ENCODE peak calls at places on chromosomes 13 and 19, in four cellular contexts. I is H1, B is H9, Z is neuronal stem cell. V is an unnamed sample.

GRCh38 chr13:113919761-113920160 is 54.1 kb downstream of the C13orf46 start:
- DNase-seq in I (no peak), B (peak), Z (no peak), V (no peak)

GRCh38 chr13:45119469-45119989 is 781 bp upstream of the GTF2F2 start:
- DNase-seq in I (no peak), B (no peak), Z (no peak), V (peak)

GRCh38 chr19:18588611-18589379 is at the start of gene REX1BD:
- DNase-seq in I (peak), B (peak), Z (peak), V (peak)

GRCh38 chr13:70964124-70964523 is 855.9 kb upstream of the KLHL1 start:
- DNase-seq in I (no peak), B (no peak), Z (no peak), V (no peak)

GRCh38 chr19:13363954-13364353 is 142.3 kb downstream of the CACNA1A start:
- DNase-seq in I (no peak), B (no peak), Z (no peak), V (no peak)

GRCh38 chr13:43918636-43919035 is 38.9 kb downstream of the LACC1 start:
- DNase-seq in I (no peak), B (no peak), Z (no peak), V (peak)

GRCh38 chr13:32639502-32640105 is 53.4 kb downstream of the PDS5B start:
- DNase-seq in I (no peak), B (no peak), Z (peak), V (peak)

GRCh38 chr19:23795462-23795861 is 36.8 kb upstream of the ZNF681 start:
- DNase-seq in I (no peak), B (no peak), Z (no peak), V (no peak)

GRCh38 chr13:51004918-51005460 is 95.4 kb downstream of the RNASEH2B start:
- DNase-seq in I (no peak), B (peak), Z (no peak), V (no peak)

GRCh38 chr13:52665325-52665724 is 12.7 kb downstream of the SUGT1 start:
- DNase-seq in I (no peak), B (no peak), Z (no peak), V (peak)

GRCh38 chr19:45009625-45010255 is 8.5 kb downstream of the RELB start:
- DNase-seq in I (no peak), B (no peak), Z (no peak), V (no peak)

GRCh38 chr13:80273717-80274116 is 67.2 kb downstream of the SPRY2 start:
- DNase-seq in I (no peak), B (no peak), Z (no peak), V (no peak)

GRCh38 chr19:5017235-5017634 is 48.3 kb downstream of the KDM4B start:
- DNase-seq in I (no peak), B (no peak), Z (no peak), V (no peak)

GRCh38 chr19:50814883-50815282 is 8.7 kb downstream of the KLK1 start:
- DNase-seq in I (no peak), B (no peak), Z (no peak), V (no peak)

GRCh38 chr19:7971553-7972520 is 28.4 kb upstream of the TIMM44 start:
- DNase-seq in I (no peak), B (no peak), Z (no peak), V (no peak)

GRCh38 chr13:43905435-43906031 is 25.8 kb downstream of the LACC1 start:
- DNase-seq in I (no peak), B (no peak), Z (peak), V (peak)

GRCh38 chr13:77745784-77746183 is 48.3 kb downstream of the SLAIN1 start:
- DNase-seq in I (no peak), B (no peak), Z (no peak), V (no peak)

GRCh38 chr19:27770095-27770494 is 1442.9 kb downstream of the UQCRFS1 start:
- DNase-seq in I (no peak), B (no peak), Z (no peak), V (no peak)

GRCh38 chr19:16698914-16699313 is 20.7 kb upstream of the NWD1 start:
- DNase-seq in I (no peak), B (no peak), Z (no peak), V (no peak)

GRCh38 chr13:21672811-21673591 is 2.1 kb downstream of the FGF9 start:
- DNase-seq in I (no peak), B (no peak), Z (peak), V (no peak)

GRCh38 chr13:40207110-40207478 is 459.3 kb downstream of the FOXO1 start:
- DNase-seq in I (no peak), B (no peak), Z (no peak), V (no peak)

GRCh38 chr19:49502866-49503581 is 6.8 kb downstream of the RPS11 start:
- DNase-seq in I (no peak), B (peak), Z (no peak), V (peak)

GRCh38 chr13:111219306-111219705 is 101.1 kb upstream of the TEX29 start:
- DNase-seq in I (no peak), B (no peak), Z (no peak), V (peak)

GRCh38 chr13:41613471-41613870 is 156.1 kb downstream of the RGCC start:
- DNase-seq in I (no peak), B (no peak), Z (no peak), V (peak)

GRCh38 chr13:111117961-111118360 is 2.9 kb downstream of the ARHGEF7 start:
- DNase-seq in I (no peak), B (no peak), Z (no peak), V (no peak)

GRCh38 chr13:57631607-57632275 is at the start of gene PCDH17:
- DNase-seq in I (peak), B (peak), Z (peak), V (peak)

GRCh38 chr19:51398096-51398704 is 7.8 kb upstream of the C19orf84 start:
- DNase-seq in I (no peak), B (no peak), Z (no peak), V (peak)

GRCh38 chr13:79229761-79230160 is 176.3 kb downstream of the RBM26 start:
- DNase-seq in I (no peak), B (no peak), Z (no peak), V (no peak)

GRCh38 chr19:6048348-6048747 is 62.0 kb downstream of the RFX2 start:
- DNase-seq in I (no peak), B (no peak), Z (no peak), V (no peak)

GRCh38 chr19:6048808-6049405 is 61.4 kb downstream of the RFX2 start:
- DNase-seq in I (peak), B (peak), Z (peak), V (peak)

GRCh38 chr19:6047256-6047655 is 63.0 kb downstream of the RFX2 start:
- DNase-seq in I (no peak), B (no peak), Z (no peak), V (no peak)

GRCh38 chr19:6045108-6045507 is 65.2 kb downstream of the RFX2 start:
- DNase-seq in I (no peak), B (no peak), Z (no peak), V (no peak)

GRCh38 chr19:6047741-6048231 is 62.5 kb downstream of the RFX2 start:
- DNase-seq in I (peak), B (peak), Z (peak), V (peak)
- H3K27ac ChIP-seq in I (no peak), B (no peak), Z (no peak), V (no peak)

GRCh38 chr19:2793126-2793525 is 7.8 kb downstream of the THOP1 start:
- DNase-seq in I (no peak), B (no peak), Z (no peak), V (no peak)
- H2BK15ac ChIP-seq in I (no peak), B (no peak), Z (no peak), V (no peak)

GRCh38 chr13:99154064-99154463 is 46.6 kb upstream of the UBAC2 start:
- DNase-seq in I (no peak), B (no peak), Z (no peak), V (no peak)
- H2BK12ac ChIP-seq in I (no peak), B (no peak), Z (no peak), V (no peak)

GRCh38 chr13:20425819-20426219 is 99.8 kb downstream of the CRYL1 start:
- DNase-seq in I (no peak), B (no peak), Z (no peak), V (no peak)
- H3K27ac ChIP-seq in I (no peak), B (no peak), Z (no peak), V (peak)

DNA sequence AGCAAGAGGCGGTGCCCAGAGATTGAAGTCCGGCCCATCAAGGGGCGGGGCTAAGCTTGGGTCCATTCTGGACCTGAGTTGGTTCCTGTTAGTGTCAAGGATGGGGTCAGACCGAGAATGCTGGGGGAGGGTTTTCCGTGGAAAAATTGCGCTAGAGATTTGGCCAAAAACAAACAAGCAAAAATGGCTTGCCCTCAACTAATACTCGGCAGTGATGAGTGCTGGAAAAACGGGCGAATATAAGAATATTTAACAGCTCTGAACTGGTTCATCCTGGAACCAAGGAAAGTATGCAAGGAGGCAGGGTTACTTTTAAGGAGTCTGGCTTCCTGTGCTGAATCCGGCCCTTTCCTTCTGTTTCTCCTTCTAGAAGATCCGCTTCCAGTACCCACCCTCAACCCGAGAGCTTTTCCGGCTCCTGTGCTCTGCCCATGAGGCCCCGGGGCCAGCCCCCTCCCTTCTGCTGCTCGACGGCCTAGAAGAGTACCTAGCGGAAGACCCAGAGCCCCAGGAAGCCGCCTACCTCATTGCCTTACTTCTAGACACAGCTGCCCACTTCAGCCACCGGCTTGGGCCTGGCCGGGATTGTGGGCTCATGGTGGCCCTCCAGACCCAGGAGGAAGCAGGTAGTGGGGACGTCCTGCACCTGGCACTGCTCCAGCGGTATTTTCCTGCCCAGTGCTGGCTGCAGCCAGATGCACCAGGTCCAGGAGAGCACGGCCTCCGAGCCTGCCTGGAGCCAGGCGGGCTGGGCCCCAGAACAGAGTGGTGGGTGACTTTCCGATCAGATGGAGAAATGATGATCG is 880 bp downstream of the SWSAP1 start:
- DNase-seq in I (peak), B (peak), Z (no peak), V (no peak)
- H2BK15ac ChIP-seq in I (peak), B (no peak), Z (peak), V (no peak)

GRCh38 chr13:95676775-95677563 is at the start of gene DNAJC3:
- DNase-seq in I (peak), B (peak), Z (peak), V (peak)
- H2BK12ac ChIP-seq in I (peak), B (no peak), Z (no peak), V (no peak)

DNA sequence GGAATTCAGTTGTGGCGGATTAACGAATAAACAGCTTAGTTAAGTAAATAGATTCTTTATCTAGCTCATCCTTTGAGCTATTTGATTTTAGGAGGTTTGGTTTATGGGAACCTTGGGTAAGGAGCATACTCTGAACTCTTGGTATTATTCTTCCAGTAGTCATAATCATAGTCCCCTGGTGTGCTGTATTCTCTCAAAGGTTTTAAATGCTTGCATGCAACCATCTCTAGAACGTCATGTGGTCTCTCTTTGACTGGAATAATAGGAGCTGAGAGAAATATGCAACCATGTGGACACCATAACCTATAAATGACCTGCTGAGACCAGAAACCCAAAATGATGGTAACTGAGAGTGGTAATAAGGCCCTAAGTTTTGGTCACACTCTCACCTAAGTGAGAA is 951.6 kb upstream of the MIR17HG start:
- DNase-seq in I (no peak), B (no peak), Z (no peak), V (no peak)
- H3K27ac ChIP-seq in I (no peak), B (no peak), Z (no peak), V (no peak)